ENCODE peak calls at places on chromosomes 3 and 15, in four cellular contexts. One of them, this sample, is unnamed.

GRCh38 chr3:59709702-59710555 is 660.1 kb upstream of the CFAP20DC start:
- ATAC-seq in effector memory CD8-positive, alpha-beta T cell: peak
- ATAC-seq in CD4-positive, alpha-beta T cell: peak
- ATAC-seq in PC-3: no peak
- ATAC-seq in this sample: no peak

GRCh38 chr15:40764766-40765136 is 883 bp downstream of the GCHFR start:
- ATAC-seq in effector memory CD8-positive, alpha-beta T cell: no peak
- ATAC-seq in CD4-positive, alpha-beta T cell: no peak
- ATAC-seq in PC-3: no peak
- ATAC-seq in this sample: no peak

GRCh38 chr15:77070500-77071337 is at the start of gene TSPAN3:
- ATAC-seq in effector memory CD8-positive, alpha-beta T cell: peak
- ATAC-seq in CD4-positive, alpha-beta T cell: peak
- ATAC-seq in PC-3: peak
- ATAC-seq in this sample: peak

GRCh38 chr15:99620178-99620577 is 54.4 kb downstream of the MEF2A start:
- ATAC-seq in effector memory CD8-positive, alpha-beta T cell: no peak
- ATAC-seq in CD4-positive, alpha-beta T cell: no peak
- ATAC-seq in PC-3: no peak
- ATAC-seq in this sample: no peak

GRCh38 chr3:142489572-142490323 is 41.9 kb upstream of the XRN1 start:
- ATAC-seq in effector memory CD8-positive, alpha-beta T cell: no peak
- ATAC-seq in CD4-positive, alpha-beta T cell: no peak
- ATAC-seq in PC-3: peak
- ATAC-seq in this sample: no peak

GRCh38 chr15:74184582-74185091 is 11.1 kb downstream of the ISLR start:
- ATAC-seq in effector memory CD8-positive, alpha-beta T cell: no peak
- ATAC-seq in CD4-positive, alpha-beta T cell: no peak
- ATAC-seq in PC-3: no peak
- ATAC-seq in this sample: no peak

GRCh38 chr15:90864507-90864906 is 3.9 kb upstream of the FURIN start:
- ATAC-seq in effector memory CD8-positive, alpha-beta T cell: no peak
- ATAC-seq in CD4-positive, alpha-beta T cell: no peak
- ATAC-seq in PC-3: no peak
- ATAC-seq in this sample: no peak

GRCh38 chr3:149199474-149199873 is 22.2 kb downstream of the CP start:
- ATAC-seq in effector memory CD8-positive, alpha-beta T cell: no peak
- ATAC-seq in CD4-positive, alpha-beta T cell: no peak
- ATAC-seq in PC-3: peak
- ATAC-seq in this sample: peak

GRCh38 chr3:114874447-114874846 is 272.6 kb downstream of the ZBTB20 start:
- ATAC-seq in effector memory CD8-positive, alpha-beta T cell: no peak
- ATAC-seq in CD4-positive, alpha-beta T cell: no peak
- ATAC-seq in PC-3: no peak
- ATAC-seq in this sample: no peak

GRCh38 chr3:171561601-171562323 is 101.6 kb upstream of the TNIK start:
- ATAC-seq in effector memory CD8-positive, alpha-beta T cell: no peak
- ATAC-seq in CD4-positive, alpha-beta T cell: peak
- ATAC-seq in PC-3: no peak
- ATAC-seq in this sample: no peak

GRCh38 chr3:50172615-50173220 is 17.6 kb downstream of the SEMA3F start:
- ATAC-seq in effector memory CD8-positive, alpha-beta T cell: no peak
- ATAC-seq in CD4-positive, alpha-beta T cell: no peak
- ATAC-seq in PC-3: no peak
- ATAC-seq in this sample: peak

GRCh38 chr15:32669870-32670623 is 28.5 kb downstream of the SCG5 start:
- ATAC-seq in effector memory CD8-positive, alpha-beta T cell: no peak
- ATAC-seq in CD4-positive, alpha-beta T cell: no peak
- ATAC-seq in PC-3: peak
- ATAC-seq in this sample: peak

GRCh38 chr3:8488436-8488835 is 13.2 kb upstream of the LMCD1 start:
- ATAC-seq in effector memory CD8-positive, alpha-beta T cell: no peak
- ATAC-seq in CD4-positive, alpha-beta T cell: no peak
- ATAC-seq in PC-3: no peak
- ATAC-seq in this sample: no peak

GRCh38 chr3:80338366-80338765 is 570.6 kb upstream of the ROBO1 start:
- ATAC-seq in effector memory CD8-positive, alpha-beta T cell: no peak
- ATAC-seq in CD4-positive, alpha-beta T cell: no peak
- ATAC-seq in PC-3: no peak
- ATAC-seq in this sample: no peak

GRCh38 chr15:81225161-81225671 is 28.5 kb downstream of the IL16 start:
- ATAC-seq in effector memory CD8-positive, alpha-beta T cell: no peak
- ATAC-seq in CD4-positive, alpha-beta T cell: no peak
- ATAC-seq in PC-3: no peak
- ATAC-seq in this sample: no peak

GRCh38 chr15:23035964-23036566 is 3.3 kb downstream of the TUBGCP5 start:
- ATAC-seq in effector memory CD8-positive, alpha-beta T cell: no peak
- ATAC-seq in CD4-positive, alpha-beta T cell: no peak
- ATAC-seq in PC-3: no peak
- ATAC-seq in this sample: peak

GRCh38 chr3:54951405-54951804 is 23.5 kb upstream of the LRTM1 start:
- ATAC-seq in effector memory CD8-positive, alpha-beta T cell: no peak
- ATAC-seq in CD4-positive, alpha-beta T cell: no peak
- ATAC-seq in PC-3: peak
- ATAC-seq in this sample: peak

GRCh38 chr15:36808401-36809160 is 229.2 kb downstream of the CDIN1 start:
- ATAC-seq in effector memory CD8-positive, alpha-beta T cell: no peak
- ATAC-seq in CD4-positive, alpha-beta T cell: no peak
- ATAC-seq in PC-3: no peak
- ATAC-seq in this sample: peak

GRCh38 chr3:61560452-61561373 is 658 bp upstream of the PTPRG start:
- ATAC-seq in effector memory CD8-positive, alpha-beta T cell: no peak
- ATAC-seq in CD4-positive, alpha-beta T cell: no peak
- ATAC-seq in PC-3: peak
- ATAC-seq in this sample: peak

GRCh38 chr3:31968927-31969418 is 12.1 kb downstream of the OSBPL10 start:
- ATAC-seq in effector memory CD8-positive, alpha-beta T cell: no peak
- ATAC-seq in CD4-positive, alpha-beta T cell: no peak
- ATAC-seq in PC-3: peak
- ATAC-seq in this sample: no peak

GRCh38 chr15:57196865-57197264 is 179.4 kb upstream of the CGNL1 start:
- ATAC-seq in effector memory CD8-positive, alpha-beta T cell: no peak
- ATAC-seq in CD4-positive, alpha-beta T cell: no peak
- ATAC-seq in PC-3: no peak
- ATAC-seq in this sample: no peak

GRCh38 chr3:23620044-23620443 is 185.7 kb upstream of the UBE2E1 start:
- ATAC-seq in effector memory CD8-positive, alpha-beta T cell: no peak
- ATAC-seq in CD4-positive, alpha-beta T cell: no peak
- ATAC-seq in PC-3: no peak
- ATAC-seq in this sample: no peak

GRCh38 chr3:78221796-78222195 is 1181.9 kb downstream of the ROBO2 start:
- ATAC-seq in effector memory CD8-positive, alpha-beta T cell: no peak
- ATAC-seq in CD4-positive, alpha-beta T cell: no peak
- ATAC-seq in PC-3: peak
- ATAC-seq in this sample: no peak

GRCh38 chr15:70149667-70150404 is 52.1 kb upstream of the TLE3 start:
- ATAC-seq in effector memory CD8-positive, alpha-beta T cell: no peak
- ATAC-seq in CD4-positive, alpha-beta T cell: no peak
- ATAC-seq in PC-3: no peak
- ATAC-seq in this sample: peak

GRCh38 chr3:56724580-56725142 is 41.6 kb upstream of the TASOR start:
- ATAC-seq in effector memory CD8-positive, alpha-beta T cell: no peak
- ATAC-seq in CD4-positive, alpha-beta T cell: no peak
- ATAC-seq in PC-3: no peak
- ATAC-seq in this sample: no peak

GRCh38 chr15:33242669-33243191 is 48.2 kb upstream of the FMN1 start:
- ATAC-seq in effector memory CD8-positive, alpha-beta T cell: no peak
- ATAC-seq in CD4-positive, alpha-beta T cell: no peak
- ATAC-seq in PC-3: peak
- ATAC-seq in this sample: peak

GRCh38 chr3:171535799-171536198 is 75.6 kb upstream of the TNIK start:
- ATAC-seq in effector memory CD8-positive, alpha-beta T cell: no peak
- ATAC-seq in CD4-positive, alpha-beta T cell: no peak
- ATAC-seq in PC-3: no peak
- ATAC-seq in this sample: no peak

GRCh38 chr3:119891944-119892721 is 110.2 kb downstream of the NR1I2 start:
- ATAC-seq in effector memory CD8-positive, alpha-beta T cell: peak
- ATAC-seq in CD4-positive, alpha-beta T cell: peak
- ATAC-seq in PC-3: peak
- ATAC-seq in this sample: peak

GRCh38 chr3:29324180-29324651 is 43.3 kb downstream of the RBMS3 start:
- ATAC-seq in effector memory CD8-positive, alpha-beta T cell: no peak
- ATAC-seq in CD4-positive, alpha-beta T cell: no peak
- ATAC-seq in PC-3: peak
- ATAC-seq in this sample: peak

GRCh38 chr3:102163039-102163817 is 271.6 kb upstream of the ZPLD1 start:
- ATAC-seq in effector memory CD8-positive, alpha-beta T cell: no peak
- ATAC-seq in CD4-positive, alpha-beta T cell: no peak
- ATAC-seq in PC-3: peak
- ATAC-seq in this sample: peak

GRCh38 chr3:5769825-5770224 is 582.3 kb downstream of the EDEM1 start:
- ATAC-seq in effector memory CD8-positive, alpha-beta T cell: no peak
- ATAC-seq in CD4-positive, alpha-beta T cell: no peak
- ATAC-seq in PC-3: no peak
- ATAC-seq in this sample: no peak

GRCh38 chr15:42921049-42921731 is 612 bp upstream of the TTBK2 start:
- ATAC-seq in effector memory CD8-positive, alpha-beta T cell: peak
- ATAC-seq in CD4-positive, alpha-beta T cell: peak
- ATAC-seq in PC-3: no peak
- ATAC-seq in this sample: peak

GRCh38 chr3:192331749-192332385 is 395.5 kb downstream of the FGF12 start:
- ATAC-seq in effector memory CD8-positive, alpha-beta T cell: no peak
- ATAC-seq in CD4-positive, alpha-beta T cell: no peak
- ATAC-seq in PC-3: no peak
- ATAC-seq in this sample: no peak

GRCh38 chr15:87672309-87672897 is 584.1 kb downstream of the NTRK3 start:
- ATAC-seq in effector memory CD8-positive, alpha-beta T cell: no peak
- ATAC-seq in CD4-positive, alpha-beta T cell: no peak
- ATAC-seq in PC-3: no peak
- ATAC-seq in this sample: peak

GRCh38 chr15:71251548-71252035 is 136.3 kb downstream of the THSD4 start:
- ATAC-seq in effector memory CD8-positive, alpha-beta T cell: no peak
- ATAC-seq in CD4-positive, alpha-beta T cell: no peak
- ATAC-seq in PC-3: peak
- ATAC-seq in this sample: peak

GRCh38 chr15:90903733-90904536 is 833 bp downstream of the MAN2A2 start:
- ATAC-seq in effector memory CD8-positive, alpha-beta T cell: no peak
- ATAC-seq in CD4-positive, alpha-beta T cell: no peak
- ATAC-seq in PC-3: peak
- ATAC-seq in this sample: peak

This sample was measured in SK-N-SH treated with all-trans-retinoic acid at 6 μM for 48 hours.